ENCODE peak calls at places on chromosomes 6 and 20, in five cellular contexts. Y is HCT116, B is HepG2, P is GM12878, C is SK-N-SH. J is an unnamed sample.

GRCh38 chr6:133921249-133921859 is 31.7 kb upstream of the TBPL1 start:
- DNase-seq in Y (peak; percentile 68), B (peak; percentile 73), P (no peak), C (peak; percentile 61), J (peak; percentile 26)

GRCh38 chr6:106973018-106973840 is 1.3 kb downstream of the CD24 start:
- DNase-seq in Y (no peak), B (no peak), P (no peak), C (peak; percentile 79), J (peak; percentile 38)

GRCh38 chr6:87718662-87719433 is 16.8 kb upstream of the AKIRIN2 start:
- DNase-seq in Y (no peak), B (no peak), P (no peak), C (no peak), J (no peak)

GRCh38 chr20:10549511-10549910 is 114.4 kb downstream of the SLX4IP start:
- DNase-seq in Y (no peak), B (no peak), P (no peak), C (no peak), J (no peak)

GRCh38 chr6:12751694-12752304 is 35.2 kb downstream of the PHACTR1 start:
- DNase-seq in Y (no peak), B (peak; percentile 35), P (no peak), C (no peak), J (peak; percentile 88)

GRCh38 chr20:56788041-56788670 is 159.1 kb downstream of the TFAP2C start:
- DNase-seq in Y (peak; percentile 92), B (peak; percentile 94), P (no peak), C (no peak), J (peak; percentile 98)

GRCh38 chr6:70266142-70266541 is 36.7 kb downstream of the COL9A1 start:
- DNase-seq in Y (no peak), B (no peak), P (no peak), C (no peak), J (no peak)

GRCh38 chr20:33668087-33668790 is 1.5 kb downstream of the ACTL10 start:
- DNase-seq in Y (no peak), B (no peak), P (no peak), C (peak; percentile 92), J (no peak)

GRCh38 chr20:18001131-18001921 is 32.5 kb downstream of the MGME1 start:
- DNase-seq in Y (no peak), B (peak; percentile 90), P (no peak), C (no peak), J (peak; percentile 50)

GRCh38 chr6:6565488-6565887 is 23.0 kb upstream of the LY86 start:
- DNase-seq in Y (no peak), B (no peak), P (no peak), C (no peak), J (no peak)

GRCh38 chr20:22977047-22977785 is 57.9 kb upstream of the SSTR4 start:
- DNase-seq in Y (no peak), B (no peak), P (no peak), C (no peak), J (no peak)

GRCh38 chr6:79570802-79571367 is 33.7 kb upstream of the LCA5 start:
- DNase-seq in Y (no peak), B (peak; percentile 41), P (no peak), C (peak; percentile 54), J (peak; percentile 45)

GRCh38 chr6:118912646-118913045 is 18.7 kb downstream of the ASF1A start:
- DNase-seq in Y (no peak), B (no peak), P (no peak), C (peak; percentile 27), J (no peak)

GRCh38 chr6:133837801-133838349 is 51.0 kb upstream of the TCF21 start:
- DNase-seq in Y (peak; percentile 68), B (peak; percentile 56), P (no peak), C (peak; percentile 49), J (peak; percentile 80)

GRCh38 chr6:148508401-148509151 is 165.9 kb downstream of the SASH1 start:
- DNase-seq in Y (no peak), B (no peak), P (no peak), C (no peak), J (no peak)

GRCh38 chr6:109493865-109494264 is 10.8 kb upstream of the ZBTB24 start:
- DNase-seq in Y (no peak), B (no peak), P (no peak), C (no peak), J (no peak)

GRCh38 chr20:47217482-47218446 is 138.7 kb downstream of the ZMYND8 start:
- DNase-seq in Y (no peak), B (no peak), P (no peak), C (no peak), J (no peak)

GRCh38 chr6:11322252-11322885 is 89.9 kb upstream of the NEDD9 start:
- DNase-seq in Y (no peak), B (no peak), P (no peak), C (no peak), J (no peak)
- TF ChIP-seq JUND in Y (no peak), B (no peak), P (no peak), C (no peak), J (no peak)

GRCh38 chr6:31363809-31364208 is 6.8 kb upstream of the HLA-B start:
- DNase-seq in Y (no peak), B (no peak), P (no peak), C (no peak), J (no peak)

GRCh38 chr6:31368461-31368860 is 11.5 kb upstream of the HLA-B start:
- DNase-seq in Y (peak; percentile 23), B (no peak), P (no peak), C (no peak), J (peak; percentile 76)

GRCh38 chr6:31366693-31367470 is 9.9 kb upstream of the HLA-B start:
- DNase-seq in Y (peak; percentile 87), B (peak; percentile 80), P (peak; percentile 58), C (peak; percentile 84), J (peak; percentile 60)

GRCh38 chr6:31362751-31363150 is 5.8 kb upstream of the HLA-B start:
- DNase-seq in Y (no peak), B (no peak), P (no peak), C (no peak), J (no peak)

GRCh38 chr6:31365864-31366263 is 8.9 kb upstream of the HLA-B start:
- DNase-seq in Y (no peak), B (no peak), P (no peak), C (no peak), J (no peak)
- TF ChIP-seq JUND in Y (no peak), B (no peak), P (no peak), C (no peak), J (no peak)

GRCh38 chr20:52806918-52807317 is 165.2 kb upstream of the TSHZ2 start:
- DNase-seq in Y (no peak), B (no peak), P (no peak), C (no peak), J (no peak)

GRCh38 chr20:52814371-52814770 is 157.8 kb upstream of the TSHZ2 start:
- DNase-seq in Y (no peak), B (no peak), P (no peak), C (no peak), J (no peak)

GRCh38 chr20:52809003-52809402 is 163.2 kb upstream of the TSHZ2 start:
- DNase-seq in Y (no peak), B (no peak), P (no peak), C (no peak), J (no peak)

DNA sequence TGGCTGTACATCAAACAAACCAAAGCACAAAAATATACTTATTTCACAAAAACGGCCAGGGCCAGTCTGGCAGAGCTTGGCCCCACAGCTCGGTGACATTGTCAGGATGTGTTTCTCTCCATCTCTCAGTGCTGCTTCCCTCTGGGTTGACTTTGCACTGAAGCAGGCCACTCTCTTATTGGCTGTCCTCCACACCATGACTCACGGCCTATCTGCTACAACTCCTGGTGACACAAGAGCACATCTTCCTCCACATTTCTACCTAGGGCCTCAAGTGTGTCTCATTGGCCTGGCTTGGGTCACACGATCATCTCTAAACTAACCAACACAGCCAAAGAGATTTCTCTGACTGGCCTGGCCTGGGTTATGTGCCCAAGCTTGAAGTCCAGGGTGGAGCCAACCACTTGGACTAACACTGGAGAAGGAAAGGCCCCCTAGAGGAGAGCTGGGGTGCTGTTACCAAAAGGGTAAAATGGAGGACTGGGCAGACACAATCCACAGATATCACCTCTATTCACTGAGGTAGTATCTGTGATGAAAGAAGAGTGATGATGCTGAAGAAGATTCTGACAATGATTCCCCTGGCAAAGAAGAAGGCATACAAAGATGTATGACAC is 159.8 kb upstream of the TSHZ2 start:
- DNase-seq in Y (no peak), B (no peak), P (no peak), C (no peak), J (no peak)
- TF ChIP-seq JUND in Y (no peak), B (no peak), P (no peak), C (no peak), J (no peak)

GRCh38 chr6:157716553-157716952 is 106.5 kb upstream of the SNX9 start:
- DNase-seq in Y (no peak), B (no peak), P (no peak), C (no peak), J (no peak)
- TF ChIP-seq JUND in Y (no peak), B (no peak), P (no peak), C (no peak), J (no peak)

DNA sequence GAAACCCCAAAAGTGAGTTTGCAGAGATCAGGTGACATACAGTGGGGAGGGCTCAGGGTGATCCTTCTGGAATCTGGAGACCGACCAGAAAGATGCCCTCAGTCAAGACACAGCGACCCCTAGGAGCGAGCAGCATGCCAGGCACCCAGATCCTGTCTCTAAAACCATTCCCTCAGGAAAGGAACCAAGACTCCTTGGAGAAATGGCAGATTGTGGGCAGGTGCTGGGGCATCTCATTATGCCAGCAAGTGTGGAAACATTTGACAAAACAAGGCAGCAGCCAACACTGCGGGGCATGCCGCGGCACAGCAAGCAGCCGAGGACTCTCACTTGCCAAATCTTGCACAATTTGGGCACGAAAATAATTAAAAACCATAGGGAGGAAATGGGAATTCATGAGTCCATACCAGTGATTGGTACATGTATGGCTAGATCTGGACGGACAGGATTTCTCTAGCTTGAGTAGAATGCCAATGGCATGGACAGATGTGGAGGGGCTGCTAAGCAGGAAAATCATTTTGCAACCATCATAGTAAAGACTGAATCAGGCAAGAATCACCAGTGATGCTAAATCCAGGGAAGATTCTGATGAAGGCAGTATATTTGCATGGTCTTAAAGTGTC is 76.9 kb downstream of the GINS1 start:
- DNase-seq in Y (no peak), B (no peak), P (no peak), C (no peak), J (no peak)
- TF ChIP-seq JUND in Y (no peak), B (no peak), P (no peak), C (no peak), J (no peak)

DNA sequence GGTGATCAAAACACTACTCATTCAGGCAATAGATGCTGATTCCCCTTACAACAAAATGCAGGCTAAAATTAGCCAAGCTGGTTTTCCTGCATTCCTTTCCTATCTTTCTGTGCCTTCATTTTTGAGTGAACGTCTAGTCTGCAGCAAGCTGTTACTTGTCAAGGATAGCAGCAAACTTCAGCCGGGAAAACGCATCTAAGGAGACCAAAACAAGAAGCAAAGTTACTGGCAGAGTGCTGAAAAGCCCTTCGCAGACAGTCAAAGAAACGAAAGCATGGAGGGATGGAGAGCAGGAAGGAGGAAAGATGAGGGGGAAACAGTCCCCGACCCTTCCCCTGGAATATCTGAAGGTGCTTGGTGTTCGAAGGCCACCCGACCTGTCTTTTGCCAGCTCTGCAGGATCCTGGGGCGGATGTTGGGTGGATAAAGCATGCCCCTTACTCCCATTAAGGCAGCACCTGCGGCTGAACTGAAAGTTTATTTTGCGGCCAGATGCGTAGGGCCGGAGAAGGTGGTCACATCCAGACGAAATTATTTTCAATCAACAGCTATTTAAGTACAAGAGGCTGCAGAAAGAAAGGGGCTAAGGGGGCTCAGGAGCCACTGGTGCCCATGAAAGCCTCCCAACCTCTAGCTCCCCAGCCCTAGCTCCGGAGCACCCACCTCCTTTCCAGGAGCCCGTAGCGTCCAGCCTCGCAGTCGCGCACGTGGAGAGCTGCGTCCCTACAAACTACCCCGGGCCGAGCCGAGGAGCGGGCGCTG is 538 bp downstream of the FERMT1 start:
- DNase-seq in Y (no peak), B (peak; percentile 32), P (no peak), C (no peak), J (peak; percentile 9)
- TF ChIP-seq JUND in Y (no peak), B (no peak), P (no peak), C (no peak), J (no peak)

J was measured in T47D.